ENCODE peak calls at places on chromosomes 1 and 21, in four cellular contexts. Z, X, S and B are unnamed samples.

GRCh38 chr1:154583691-154584212 is 16.2 kb downstream of the CHRNB2 start:
- DNase-seq in Z (no peak), X (peak; percentile 33), S (no peak), B (no peak)

GRCh38 chr1:161314201-161314981 is at the start of gene SDHC:
- DNase-seq in Z (peak; percentile 91), X (peak; percentile 89), S (peak; percentile 97), B (peak; percentile 61)

GRCh38 chr1:183227963-183228649 is 42.0 kb downstream of the LAMC2 start:
- DNase-seq in Z (peak; percentile 65), X (peak; percentile 60), S (peak; percentile 94), B (no peak)

GRCh38 chr1:27036718-27037117 is 24.1 kb upstream of the TENT5B start:
- DNase-seq in Z (no peak), X (no peak), S (no peak), B (no peak)

GRCh38 chr1:160997323-160998038 is 23.5 kb downstream of the F11R start:
- DNase-seq in Z (peak; percentile 79), X (peak; percentile 76), S (peak; percentile 89), B (peak; percentile 32)

GRCh38 chr21:27300770-27301169 is 333.9 kb upstream of the ADAMTS5 start:
- DNase-seq in Z (no peak), X (peak; percentile 21), S (no peak), B (no peak)

GRCh38 chr1:206489980-206490534 is 17.3 kb upstream of the RASSF5 start:
- DNase-seq in Z (peak; percentile 74), X (peak; percentile 78), S (peak; percentile 96), B (no peak)

GRCh38 chr1:184622136-184622823 is 132.4 kb downstream of the EDEM3 start:
- DNase-seq in Z (peak; percentile 87), X (peak; percentile 98), S (no peak), B (peak; percentile 95)

GRCh38 chr1:3072178-3072947 is 3.4 kb downstream of the PRDM16 start:
- DNase-seq in Z (no peak), X (no peak), S (no peak), B (no peak)

GRCh38 chr1:192998536-192998935 is 60.6 kb downstream of the UCHL5 start:
- DNase-seq in Z (no peak), X (no peak), S (peak; percentile 58), B (no peak)

GRCh38 chr21:37435120-37435519 is 68.5 kb downstream of the DYRK1A start:
- DNase-seq in Z (no peak), X (peak; percentile 91), S (peak; percentile 77), B (peak; percentile 93)

GRCh38 chr1:17653728-17654351 is 101.3 kb upstream of the ACTL8 start:
- DNase-seq in Z (no peak), X (peak; percentile 48), S (peak; percentile 88), B (no peak)

GRCh38 chr1:61076728-61077675 is 5.4 kb upstream of the NFIA start:
- DNase-seq in Z (peak; percentile 92), X (peak; percentile 92), S (peak; percentile 97), B (peak; percentile 69)

GRCh38 chr1:2189459-2190425 is 4.8 kb downstream of the FAAP20 start:
- DNase-seq in Z (peak; percentile 96), X (peak; percentile 95), S (peak; percentile 97), B (no peak)

GRCh38 chr1:246382589-246382988 is 124.5 kb downstream of the SMYD3 start:
- DNase-seq in Z (no peak), X (no peak), S (no peak), B (no peak)

GRCh38 chr1:58620259-58620658 is 43.2 kb upstream of the TACSTD2 start:
- DNase-seq in Z (peak; percentile 48), X (no peak), S (peak; percentile 80), B (no peak)

GRCh38 chr1:221837886-221838285 is 96.0 kb upstream of the DUSP10 start:
- DNase-seq in Z (no peak), X (no peak), S (no peak), B (no peak)

GRCh38 chr1:87398644-87399043 is 70.0 kb downstream of the LMO4 start:
- DNase-seq in Z (no peak), X (peak; percentile 74), S (no peak), B (no peak)

GRCh38 chr1:154176341-154176740 is 15.6 kb downstream of the TPM3 start:
- DNase-seq in Z (peak; percentile 64), X (peak; percentile 81), S (no peak), B (peak; percentile 64)

GRCh38 chr1:110737206-110737605 is 62.5 kb upstream of the KCNA3 start:
- DNase-seq in Z (no peak), X (no peak), S (no peak), B (no peak)

GRCh38 chr1:204466416-204467405 is 27.9 kb downstream of the PIK3C2B start:
- DNase-seq in Z (no peak), X (no peak), S (no peak), B (no peak)

DNA sequence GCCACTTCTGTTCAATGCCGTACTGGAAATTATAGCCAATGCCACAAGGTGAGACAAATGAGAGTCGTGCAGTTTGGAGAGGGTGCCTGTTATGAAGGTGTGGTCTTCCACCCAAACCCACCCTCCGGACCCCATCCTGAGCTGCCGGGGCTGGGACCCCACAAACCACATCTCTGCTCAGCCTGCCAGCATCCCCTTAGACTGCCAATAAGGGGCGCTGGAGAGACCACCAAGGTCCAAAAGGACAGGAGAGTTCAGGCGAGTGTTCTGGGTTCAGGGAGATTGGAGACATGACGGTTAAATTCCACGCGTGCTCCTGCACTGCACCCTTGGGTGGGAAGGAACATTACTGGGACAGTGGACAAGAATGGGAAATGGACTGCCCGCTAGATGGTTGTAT is 48.7 kb upstream of the COL18A1 start:
- DNase-seq in Z (no peak), X (no peak), S (peak; percentile 83), B (no peak)
- TF ChIP-seq CTCF in Z (no peak), X (no peak), S (peak; percentile 79), B (peak; percentile 24)

GRCh38 chr1:152876827-152877226 is 1.3 kb upstream of the SMCP start:
- DNase-seq in Z (no peak), X (no peak), S (no peak), B (no peak)

GRCh38 chr1:152869808-152870419 is 8.2 kb upstream of the SMCP start:
- DNase-seq in Z (peak; percentile 69), X (peak; percentile 69), S (peak; percentile 82), B (peak; percentile 26)

GRCh38 chr1:152870831-152871730 is 7.0 kb upstream of the SMCP start:
- DNase-seq in Z (no peak), X (peak; percentile 31), S (peak; percentile 53), B (no peak)

GRCh38 chr1:152873495-152873894 is 4.6 kb upstream of the SMCP start:
- DNase-seq in Z (no peak), X (peak; percentile 10), S (no peak), B (no peak)

GRCh38 chr1:152871731-152872126 is 6.4 kb upstream of the SMCP start:
- DNase-seq in Z (no peak), X (no peak), S (no peak), B (no peak)
- H3K4me3 ChIP-seq in Z (no peak overlapping the region), X (no peak overlapping the region), S (no peak overlapping the region), B (no peak overlapping the region)

DNA sequence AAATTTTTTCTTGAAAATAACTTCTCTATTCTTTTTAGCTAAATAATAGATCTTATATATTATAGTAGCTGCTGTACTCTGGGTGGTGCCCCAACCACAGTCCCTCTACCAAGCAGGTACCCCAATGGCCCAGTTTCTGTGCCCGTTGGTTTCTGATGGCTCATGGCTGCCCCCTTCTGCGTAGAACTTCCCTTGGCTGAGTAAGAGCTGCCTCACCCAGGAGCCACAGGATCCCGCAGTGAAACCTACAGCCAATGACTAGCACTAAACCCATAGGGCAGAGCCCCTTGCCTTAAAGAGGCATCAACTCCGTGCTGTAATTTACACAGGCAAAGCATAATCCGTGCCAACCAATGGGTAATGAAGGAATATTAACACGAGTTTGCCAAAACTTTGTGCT is 247.5 kb downstream of the USH2A start:
- DNase-seq in Z (no peak), X (no peak), S (peak; percentile 87), B (no peak)
- TF ChIP-seq CTCF in Z (no peak), X (no peak), S (peak; percentile 78), B (no peak)

GRCh38 chr1:6163973-6164617 is 16.0 kb downstream of the CHD5 start:
- DNase-seq in Z (no peak), X (no peak), S (no peak), B (no peak)
- H3K4me3 ChIP-seq in Z (no peak overlapping the region), X (no peak overlapping the region), S (no peak overlapping the region), B (no peak overlapping the region)

DNA sequence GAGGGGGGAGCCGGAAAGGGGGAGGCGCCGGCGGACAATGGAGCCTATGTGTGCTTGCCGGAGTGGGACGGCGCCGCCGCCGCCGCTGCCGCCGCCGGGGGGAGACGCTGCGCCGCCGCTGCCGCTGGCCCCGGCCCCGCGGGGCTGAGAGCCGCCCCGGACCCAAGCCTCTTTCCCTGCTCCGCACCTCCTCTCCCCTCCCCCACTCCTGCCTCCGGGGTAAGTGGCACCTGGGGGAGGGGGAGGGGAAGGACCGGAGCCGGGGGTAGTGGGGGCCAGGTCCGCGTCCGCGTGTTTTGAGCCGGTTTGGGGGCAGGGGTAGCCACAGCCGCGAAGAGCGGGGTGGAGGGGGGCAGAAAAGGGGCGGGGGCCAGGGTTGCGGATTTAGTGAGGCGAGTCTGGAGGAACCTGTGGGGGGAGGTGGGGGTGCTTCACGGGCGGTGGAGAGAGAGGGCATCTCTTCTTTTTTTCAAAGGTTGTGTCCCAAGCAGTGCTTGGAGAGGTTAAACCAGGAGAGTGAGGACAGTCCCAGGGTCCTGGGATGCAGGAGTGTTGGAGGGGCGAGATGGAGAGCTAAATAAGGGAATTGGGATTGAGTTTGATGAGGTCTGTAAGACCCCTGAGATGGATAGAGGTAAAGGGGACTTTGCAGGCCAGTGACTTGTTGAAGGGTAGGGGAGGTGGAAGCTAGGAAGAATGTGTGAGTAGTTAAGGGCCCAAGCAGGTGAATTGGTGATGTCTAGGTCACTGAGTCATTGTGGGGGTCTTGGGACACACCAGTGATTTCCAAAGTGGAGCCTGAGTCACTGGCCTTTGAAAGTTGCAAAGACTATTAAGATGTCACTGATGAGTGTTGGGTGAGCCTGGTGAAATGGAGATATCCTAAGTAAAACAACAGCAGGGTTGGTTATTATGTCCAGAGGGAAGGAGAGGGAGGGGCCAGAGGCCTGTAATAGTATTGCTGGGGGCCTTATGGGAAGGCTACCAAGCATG is 59.1 kb downstream of the BCL9 start:
- DNase-seq in Z (no peak), X (peak; percentile 28), S (no peak), B (no peak)
- TF ChIP-seq CTCF in Z (no peak), X (no peak), S (peak; percentile 12), B (no peak)